ENCODE peak calls at places on chromosomes 7 and 10, in five cellular contexts. One of them, this sample, is unnamed.

GRCh38 chr10:94286898-94287297 is 75.8 kb downstream of the NOC3L start:
- DNase-seq in HCT116: no peak
- DNase-seq in colonic mucosa: no peak
- DNase-seq in lower leg skin: no peak
- DNase-seq in psoas muscle: no peak
- DNase-seq in this sample: no peak

GRCh38 chr10:21813944-21814343 is 189.6 kb downstream of the DNAJC1 start:
- DNase-seq in colonic mucosa: no peak
- DNase-seq in lower leg skin: no peak
- DNase-seq in psoas muscle: no peak
- DNase-seq in HCT116: no peak
- DNase-seq in this sample: no peak

GRCh38 chr10:104254493-104255243 is at the start of gene GSTO1:
- DNase-seq in psoas muscle: peak; percentile 83
- DNase-seq in HCT116: peak; percentile 51
- DNase-seq in lower leg skin: peak; percentile 97
- DNase-seq in colonic mucosa: peak; percentile 86
- DNase-seq in this sample: peak; percentile 93

GRCh38 chr10:11715815-11716494 is 26.2 kb upstream of the ECHDC3 start:
- DNase-seq in HCT116: no peak
- DNase-seq in psoas muscle: no peak
- DNase-seq in colonic mucosa: peak; percentile 73
- DNase-seq in lower leg skin: no peak
- DNase-seq in this sample: no peak

GRCh38 chr7:12422449-12423320 is 19.0 kb upstream of the VWDE start:
- DNase-seq in colonic mucosa: no peak
- DNase-seq in lower leg skin: no peak
- DNase-seq in psoas muscle: no peak
- DNase-seq in HCT116: no peak
- DNase-seq in this sample: no peak

GRCh38 chr10:76086571-76087260 is 655.3 kb downstream of the LRMDA start:
- DNase-seq in psoas muscle: peak; percentile 64
- DNase-seq in HCT116: no peak
- DNase-seq in colonic mucosa: peak; percentile 72
- DNase-seq in lower leg skin: no peak
- DNase-seq in this sample: no peak

GRCh38 chr7:106841896-106842390 is 23.1 kb upstream of the PIK3CG start:
- DNase-seq in psoas muscle: no peak
- DNase-seq in colonic mucosa: no peak
- DNase-seq in lower leg skin: no peak
- DNase-seq in HCT116: no peak
- DNase-seq in this sample: no peak

GRCh38 chr7:146781352-146782116 is 664.9 kb downstream of the CNTNAP2 start:
- DNase-seq in HCT116: no peak
- DNase-seq in lower leg skin: no peak
- DNase-seq in colonic mucosa: no peak
- DNase-seq in psoas muscle: no peak
- DNase-seq in this sample: no peak

GRCh38 chr7:125059861-125060456 is 130.3 kb upstream of the POT1 start:
- DNase-seq in HCT116: no peak
- DNase-seq in lower leg skin: no peak
- DNase-seq in colonic mucosa: no peak
- DNase-seq in psoas muscle: no peak
- DNase-seq in this sample: no peak

GRCh38 chr10:116636976-116637375 is 16.2 kb downstream of the PNLIPRP2 start:
- DNase-seq in lower leg skin: no peak
- DNase-seq in colonic mucosa: no peak
- DNase-seq in HCT116: no peak
- DNase-seq in psoas muscle: no peak
- DNase-seq in this sample: no peak

GRCh38 chr10:100348389-100348927 is 1.4 kb downstream of the SCD start:
- DNase-seq in psoas muscle: no peak
- DNase-seq in lower leg skin: no peak
- DNase-seq in HCT116: no peak
- DNase-seq in colonic mucosa: no peak
- DNase-seq in this sample: no peak
- H3K4me3 ChIP-seq in psoas muscle: peak overlapping the region; percentile 74
- H3K4me3 ChIP-seq in lower leg skin: no peak overlapping the region
- H3K4me3 ChIP-seq in HCT116: peak overlapping the region; percentile 92
- H3K4me3 ChIP-seq in colonic mucosa: peak overlapping the region; percentile 80
- H3K4me3 ChIP-seq in this sample: peak overlapping the region; percentile 75

DNA sequence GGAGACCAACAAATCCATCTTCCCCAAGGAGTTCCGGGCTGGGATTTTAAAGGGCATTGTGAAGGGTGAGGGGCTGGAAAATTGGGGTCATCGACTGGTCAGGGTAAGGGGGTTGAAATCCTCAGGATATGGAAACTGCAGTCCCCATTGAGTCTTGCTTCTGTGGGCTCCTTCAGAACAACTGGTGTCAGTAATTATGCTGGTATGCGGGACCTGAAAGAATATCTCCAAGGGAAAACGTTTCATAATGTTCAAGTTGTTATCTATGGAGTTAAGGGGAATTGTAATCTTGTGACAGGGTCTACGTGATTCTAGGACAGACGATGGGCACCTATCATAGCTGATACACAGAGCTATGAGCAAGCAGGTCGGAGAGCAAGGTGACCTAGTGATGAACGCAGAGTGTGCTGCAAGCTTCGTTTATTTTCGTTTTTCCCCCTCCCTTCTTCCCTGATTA is 494 bp upstream of the RHBDD2 start:
- DNase-seq in lower leg skin: no peak
- DNase-seq in colonic mucosa: no peak
- DNase-seq in psoas muscle: no peak
- DNase-seq in HCT116: no peak
- DNase-seq in this sample: no peak
- H3K4me3 ChIP-seq in lower leg skin: no peak overlapping the region
- H3K4me3 ChIP-seq in colonic mucosa: peak overlapping the region; percentile 83
- H3K4me3 ChIP-seq in psoas muscle: peak overlapping the region; percentile 77
- H3K4me3 ChIP-seq in HCT116: peak overlapping the region; percentile 33
- H3K4me3 ChIP-seq in this sample: peak overlapping the region; percentile 95

GRCh38 chr10:69802424-69803161 is 887 bp downstream of the COL13A1 start:
- DNase-seq in lower leg skin: no peak
- DNase-seq in HCT116: no peak
- DNase-seq in psoas muscle: peak; percentile 45
- DNase-seq in colonic mucosa: peak; percentile 31
- DNase-seq in this sample: no peak

GRCh38 chr10:69800665-69801064 is 1.0 kb upstream of the COL13A1 start:
- DNase-seq in lower leg skin: no peak
- DNase-seq in HCT116: no peak
- DNase-seq in psoas muscle: no peak
- DNase-seq in colonic mucosa: no peak
- DNase-seq in this sample: no peak

GRCh38 chr10:69801434-69802315 is at the start of gene COL13A1:
- DNase-seq in lower leg skin: peak; percentile 89
- DNase-seq in psoas muscle: peak; percentile 66
- DNase-seq in HCT116: peak; percentile 71
- DNase-seq in colonic mucosa: peak; percentile 41
- DNase-seq in this sample: no peak

GRCh38 chr10:69800109-69800508 is 1.6 kb upstream of the COL13A1 start:
- DNase-seq in lower leg skin: no peak
- DNase-seq in psoas muscle: no peak
- DNase-seq in HCT116: peak; percentile 67
- DNase-seq in colonic mucosa: peak; percentile 62
- DNase-seq in this sample: no peak

GRCh38 chr10:69801094-69801433 is 642 bp upstream of the COL13A1 start:
- DNase-seq in lower leg skin: no peak
- DNase-seq in psoas muscle: peak; percentile 61
- DNase-seq in HCT116: peak; percentile 60
- DNase-seq in colonic mucosa: peak; percentile 63
- DNase-seq in this sample: no peak
- H3K4me3 ChIP-seq in lower leg skin: no peak overlapping the region
- H3K4me3 ChIP-seq in psoas muscle: peak overlapping the region; percentile 86
- H3K4me3 ChIP-seq in HCT116: peak overlapping the region; percentile 69
- H3K4me3 ChIP-seq in colonic mucosa: peak overlapping the region; percentile 37
- H3K4me3 ChIP-seq in this sample: peak overlapping the region; percentile 62

GRCh38 chr7:3259711-3260424 is 41.2 kb upstream of the SDK1 start:
- DNase-seq in colonic mucosa: no peak
- DNase-seq in lower leg skin: no peak
- DNase-seq in psoas muscle: no peak
- DNase-seq in HCT116: no peak
- DNase-seq in this sample: no peak
- H3K4me3 ChIP-seq in colonic mucosa: peak overlapping the region; percentile 17
- H3K4me3 ChIP-seq in lower leg skin: no peak overlapping the region
- H3K4me3 ChIP-seq in psoas muscle: peak overlapping the region; percentile 62
- H3K4me3 ChIP-seq in HCT116: no peak overlapping the region
- H3K4me3 ChIP-seq in this sample: peak overlapping the region; percentile 34

DNA sequence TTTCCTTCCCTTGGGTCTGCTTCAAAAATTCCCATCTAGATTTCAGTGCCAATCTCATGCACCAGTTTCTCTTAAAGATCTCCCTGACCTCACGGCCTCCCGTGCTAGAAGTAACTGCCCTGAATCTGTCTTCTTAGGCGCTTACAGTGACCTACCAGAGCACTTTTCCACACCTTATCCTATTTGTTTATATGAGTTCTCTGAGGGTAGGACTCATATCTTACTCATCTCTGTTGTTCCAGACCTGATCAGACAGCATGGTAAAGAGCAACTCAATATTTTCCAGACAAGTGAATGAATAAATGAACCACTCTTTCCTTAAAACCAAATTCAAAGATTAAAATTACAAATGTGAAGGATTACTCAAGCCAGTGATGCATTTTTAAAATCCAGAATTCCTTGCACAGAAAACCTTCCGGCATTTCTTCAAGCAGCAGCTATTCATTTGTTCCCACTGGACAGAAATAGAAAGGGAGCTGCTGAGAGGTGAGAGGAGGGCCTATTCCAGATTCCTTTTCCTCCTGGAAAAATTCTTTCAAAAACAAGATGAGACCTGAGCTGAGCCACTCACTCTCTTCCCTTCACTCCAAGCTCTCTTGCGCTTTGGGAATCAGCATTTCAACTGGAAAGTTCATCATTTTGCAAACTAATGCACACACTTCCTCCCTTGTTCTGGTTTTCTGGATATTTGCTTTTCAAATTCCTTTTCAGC is 94.6 kb downstream of the ELMO1 start:
- DNase-seq in lower leg skin: no peak
- DNase-seq in colonic mucosa: no peak
- DNase-seq in HCT116: no peak
- DNase-seq in psoas muscle: no peak
- DNase-seq in this sample: no peak
- H3K4me3 ChIP-seq in lower leg skin: no peak overlapping the region
- H3K4me3 ChIP-seq in colonic mucosa: no peak overlapping the region
- H3K4me3 ChIP-seq in HCT116: no peak overlapping the region
- H3K4me3 ChIP-seq in psoas muscle: no peak overlapping the region
- H3K4me3 ChIP-seq in this sample: no peak overlapping the region

GRCh38 chr7:150744041-150744656 is 6.9 kb downstream of the GIMAP5 start:
- DNase-seq in HCT116: no peak
- DNase-seq in colonic mucosa: no peak
- DNase-seq in lower leg skin: no peak
- DNase-seq in psoas muscle: no peak
- DNase-seq in this sample: no peak
- H3K4me3 ChIP-seq in HCT116: no peak overlapping the region
- H3K4me3 ChIP-seq in colonic mucosa: no peak overlapping the region
- H3K4me3 ChIP-seq in lower leg skin: no peak overlapping the region
- H3K4me3 ChIP-seq in psoas muscle: no peak overlapping the region
- H3K4me3 ChIP-seq in this sample: no peak overlapping the region

This sample was measured in suprapubic skin.